ENCODE peak calls at places on chromosomes 12 and 14, in five cellular contexts. One of them, this sample, is unnamed.

GRCh38 chr12:28088566-28089277 is 101.5 kb upstream of the CCDC91 start:
- DNase-seq in IMR-90: no peak
- DNase-seq in SK-N-SH: no peak
- DNase-seq in GM12878: no peak
- DNase-seq in HepG2: no peak
- DNase-seq in this sample: no peak

GRCh38 chr12:29782285-29782820 is 1.4 kb downstream of the TMTC1 start:
- DNase-seq in IMR-90: peak; percentile 71
- DNase-seq in SK-N-SH: no peak
- DNase-seq in GM12878: no peak
- DNase-seq in HepG2: no peak
- DNase-seq in this sample: no peak

GRCh38 chr14:51398898-51399297 is 158.9 kb downstream of the TMX1 start:
- DNase-seq in IMR-90: peak; percentile 97
- DNase-seq in SK-N-SH: no peak
- DNase-seq in GM12878: no peak
- DNase-seq in HepG2: no peak
- DNase-seq in this sample: no peak

GRCh38 chr14:76942288-76942778 is 86.2 kb downstream of the IRF2BPL start:
- DNase-seq in IMR-90: no peak
- DNase-seq in SK-N-SH: no peak
- DNase-seq in GM12878: peak; percentile 72
- DNase-seq in HepG2: no peak
- DNase-seq in this sample: no peak

GRCh38 chr12:30965613-30965985 is 39.1 kb downstream of the TSPAN11 start:
- DNase-seq in IMR-90: no peak
- DNase-seq in SK-N-SH: no peak
- DNase-seq in GM12878: no peak
- DNase-seq in HepG2: peak; percentile 41
- DNase-seq in this sample: no peak

GRCh38 chr12:43292699-43293098 is 259.3 kb downstream of the ADAMTS20 start:
- DNase-seq in IMR-90: peak; percentile 79
- DNase-seq in SK-N-SH: no peak
- DNase-seq in GM12878: no peak
- DNase-seq in HepG2: no peak
- DNase-seq in this sample: no peak

GRCh38 chr14:24418492-24418873 is 11.0 kb downstream of the CBLN3 start:
- DNase-seq in IMR-90: no peak
- DNase-seq in SK-N-SH: no peak
- DNase-seq in GM12878: no peak
- DNase-seq in HepG2: no peak
- DNase-seq in this sample: no peak

GRCh38 chr12:80490329-80490728 is 46.3 kb downstream of the PTPRQ start:
- DNase-seq in IMR-90: no peak
- DNase-seq in SK-N-SH: no peak
- DNase-seq in GM12878: no peak
- DNase-seq in HepG2: no peak
- DNase-seq in this sample: no peak

GRCh38 chr14:98949506-98950135 is 322.4 kb downstream of the BCL11B start:
- DNase-seq in IMR-90: no peak
- DNase-seq in SK-N-SH: no peak
- DNase-seq in GM12878: no peak
- DNase-seq in HepG2: no peak
- DNase-seq in this sample: no peak

GRCh38 chr12:91577586-91578539 is 395.2 kb upstream of the DCN start:
- DNase-seq in IMR-90: peak; percentile 35
- DNase-seq in SK-N-SH: peak; percentile 16
- DNase-seq in GM12878: no peak
- DNase-seq in HepG2: no peak
- DNase-seq in this sample: no peak

GRCh38 chr12:121524196-121524930 is 56.5 kb downstream of the KDM2B start:
- DNase-seq in IMR-90: no peak
- DNase-seq in SK-N-SH: no peak
- DNase-seq in GM12878: no peak
- DNase-seq in HepG2: no peak
- DNase-seq in this sample: no peak

GRCh38 chr12:9925746-9926393 is 6.3 kb downstream of the CLEC2A start:
- DNase-seq in IMR-90: peak; percentile 41
- DNase-seq in SK-N-SH: peak; percentile 7
- DNase-seq in GM12878: no peak
- DNase-seq in HepG2: peak; percentile 9
- DNase-seq in this sample: no peak

GRCh38 chr12:79331870-79332269 is 358.9 kb downstream of the PAWR start:
- DNase-seq in IMR-90: peak; percentile 26
- DNase-seq in SK-N-SH: no peak
- DNase-seq in GM12878: no peak
- DNase-seq in HepG2: no peak
- DNase-seq in this sample: no peak

GRCh38 chr14:105269405-105269804 is 21.1 kb downstream of the BTBD6 start:
- DNase-seq in IMR-90: no peak
- DNase-seq in SK-N-SH: no peak
- DNase-seq in GM12878: no peak
- DNase-seq in HepG2: no peak
- DNase-seq in this sample: no peak

GRCh38 chr12:46124848-46125619 is 134.7 kb upstream of the SCAF11 start:
- DNase-seq in IMR-90: peak; percentile 87
- DNase-seq in SK-N-SH: peak; percentile 39
- DNase-seq in GM12878: no peak
- DNase-seq in HepG2: peak; percentile 59
- DNase-seq in this sample: peak; percentile 62

GRCh38 chr12:121000530-121000929 is 15.8 kb downstream of the C12orf43 start:
- DNase-seq in IMR-90: no peak
- DNase-seq in SK-N-SH: no peak
- DNase-seq in GM12878: no peak
- DNase-seq in HepG2: no peak
- DNase-seq in this sample: no peak

GRCh38 chr12:29023436-29024076 is 125.5 kb upstream of the FAR2 start:
- DNase-seq in IMR-90: no peak
- DNase-seq in SK-N-SH: no peak
- DNase-seq in GM12878: no peak
- DNase-seq in HepG2: no peak
- DNase-seq in this sample: no peak

GRCh38 chr14:95222151-95222631 is 64.9 kb upstream of the DICER1 start:
- DNase-seq in IMR-90: peak; percentile 38
- DNase-seq in SK-N-SH: no peak
- DNase-seq in GM12878: no peak
- DNase-seq in HepG2: peak; percentile 6
- DNase-seq in this sample: no peak

GRCh38 chr12:31226639-31227038 is 99.3 kb downstream of the SINHCAF start:
- DNase-seq in IMR-90: no peak
- DNase-seq in SK-N-SH: peak; percentile 76
- DNase-seq in GM12878: no peak
- DNase-seq in HepG2: no peak
- DNase-seq in this sample: no peak

GRCh38 chr12:112977641-112978040 is 678 bp upstream of the OAS2 start:
- DNase-seq in IMR-90: no peak
- DNase-seq in SK-N-SH: no peak
- DNase-seq in GM12878: no peak
- DNase-seq in HepG2: no peak
- DNase-seq in this sample: no peak

GRCh38 chr12:102781117-102781516 is 135.9 kb downstream of the PAH start:
- DNase-seq in IMR-90: no peak
- DNase-seq in SK-N-SH: no peak
- DNase-seq in GM12878: no peak
- DNase-seq in HepG2: no peak
- DNase-seq in this sample: no peak

GRCh38 chr12:112112423-112113132 is 4.0 kb upstream of the NAA25 start:
- DNase-seq in IMR-90: no peak
- DNase-seq in SK-N-SH: no peak
- DNase-seq in GM12878: no peak
- DNase-seq in HepG2: no peak
- DNase-seq in this sample: no peak

GRCh38 chr12:12891646-12892355 is 439 bp downstream of the GPRC5A start:
- DNase-seq in IMR-90: no peak
- DNase-seq in SK-N-SH: no peak
- DNase-seq in GM12878: no peak
- DNase-seq in HepG2: no peak
- DNase-seq in this sample: no peak

GRCh38 chr12:26832817-26833691 is at the start of gene ITPR2:
- DNase-seq in IMR-90: peak; percentile 78
- DNase-seq in SK-N-SH: peak; percentile 100
- DNase-seq in GM12878: peak; percentile 60
- DNase-seq in HepG2: peak; percentile 88
- DNase-seq in this sample: peak; percentile 99

GRCh38 chr12:110688446-110689001 is 391 bp downstream of the HVCN1 start:
- DNase-seq in IMR-90: no peak
- DNase-seq in SK-N-SH: no peak
- DNase-seq in GM12878: no peak
- DNase-seq in HepG2: no peak
- DNase-seq in this sample: peak; percentile 4

GRCh38 chr14:22164616-22165015 is 424.4 kb downstream of the DAD1 start:
- DNase-seq in IMR-90: no peak
- DNase-seq in SK-N-SH: no peak
- DNase-seq in GM12878: no peak
- DNase-seq in HepG2: no peak
- DNase-seq in this sample: no peak

GRCh38 chr12:12723147-12723680 is 6.0 kb downstream of the CDKN1B start:
- DNase-seq in IMR-90: peak; percentile 37
- DNase-seq in SK-N-SH: no peak
- DNase-seq in GM12878: no peak
- DNase-seq in HepG2: no peak
- DNase-seq in this sample: no peak

GRCh38 chr12:131101703-131102492 is 148.2 kb downstream of the ADGRD1 start:
- DNase-seq in IMR-90: no peak
- DNase-seq in SK-N-SH: no peak
- DNase-seq in GM12878: peak; percentile 71
- DNase-seq in HepG2: no peak
- DNase-seq in this sample: no peak

GRCh38 chr12:131103614-131104463 is 150.1 kb downstream of the ADGRD1 start:
- DNase-seq in IMR-90: no peak
- DNase-seq in SK-N-SH: no peak
- DNase-seq in GM12878: no peak
- DNase-seq in HepG2: no peak
- DNase-seq in this sample: no peak

GRCh38 chr12:131101006-131101405 is 147.3 kb downstream of the ADGRD1 start:
- DNase-seq in IMR-90: no peak
- DNase-seq in SK-N-SH: no peak
- DNase-seq in GM12878: no peak
- DNase-seq in HepG2: no peak
- DNase-seq in this sample: no peak

GRCh38 chr12:131102991-131103609 is 149.4 kb downstream of the ADGRD1 start:
- DNase-seq in IMR-90: no peak
- DNase-seq in SK-N-SH: no peak
- DNase-seq in GM12878: no peak
- DNase-seq in HepG2: no peak
- DNase-seq in this sample: no peak

GRCh38 chr12:131102493-131102931 is 148.8 kb downstream of the ADGRD1 start:
- DNase-seq in IMR-90: no peak
- DNase-seq in SK-N-SH: no peak
- DNase-seq in GM12878: no peak
- DNase-seq in HepG2: no peak
- DNase-seq in this sample: no peak
- TF ChIP-seq MXI1 in IMR-90: no peak
- TF ChIP-seq MXI1 in SK-N-SH: no peak
- TF ChIP-seq MXI1 in GM12878: no peak
- TF ChIP-seq MXI1 in HepG2: no peak
- TF ChIP-seq MXI1 in this sample: no peak

DNA sequence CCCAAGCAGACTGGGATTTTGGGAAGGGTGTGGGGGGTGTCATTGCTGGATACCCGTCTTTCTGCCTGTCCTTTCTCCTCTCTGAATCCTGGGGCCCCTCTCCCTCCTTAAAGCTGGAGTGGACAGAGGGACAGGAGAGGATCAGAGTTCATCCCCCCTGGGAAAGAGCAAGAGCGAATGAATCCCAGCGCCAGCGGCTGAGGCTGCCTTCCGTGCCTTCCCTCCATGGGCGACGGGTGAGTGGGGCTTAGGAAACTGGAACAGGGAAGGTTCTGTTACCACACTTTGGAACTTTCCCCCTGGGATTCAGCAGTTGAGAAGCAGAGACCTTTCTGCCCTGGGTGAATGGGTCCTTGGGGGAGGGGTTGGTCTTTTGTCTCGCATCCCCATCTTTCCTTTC is 16.2 kb upstream of the RIN3 start:
- DNase-seq in IMR-90: no peak
- DNase-seq in SK-N-SH: no peak
- DNase-seq in GM12878: no peak
- DNase-seq in HepG2: no peak
- DNase-seq in this sample: no peak
- TF ChIP-seq MXI1 in IMR-90: no peak
- TF ChIP-seq MXI1 in SK-N-SH: no peak
- TF ChIP-seq MXI1 in GM12878: no peak
- TF ChIP-seq MXI1 in HepG2: no peak
- TF ChIP-seq MXI1 in this sample: no peak

GRCh38 chr12:21962236-21962635 is 21.0 kb upstream of the ABCC9 start:
- DNase-seq in IMR-90: peak; percentile 79
- DNase-seq in SK-N-SH: no peak
- DNase-seq in GM12878: no peak
- DNase-seq in HepG2: no peak
- DNase-seq in this sample: no peak
- TF ChIP-seq MXI1 in IMR-90: no peak
- TF ChIP-seq MXI1 in SK-N-SH: no peak
- TF ChIP-seq MXI1 in GM12878: no peak
- TF ChIP-seq MXI1 in HepG2: no peak
- TF ChIP-seq MXI1 in this sample: no peak

GRCh38 chr14:93997082-93997481 is at the start of gene CCDC197:
- DNase-seq in IMR-90: peak; percentile 28
- DNase-seq in SK-N-SH: no peak
- DNase-seq in GM12878: no peak
- DNase-seq in HepG2: no peak
- DNase-seq in this sample: no peak

GRCh38 chr14:93993382-93993781 is 3.7 kb upstream of the CCDC197 start:
- DNase-seq in IMR-90: no peak
- DNase-seq in SK-N-SH: no peak
- DNase-seq in GM12878: no peak
- DNase-seq in HepG2: no peak
- DNase-seq in this sample: no peak

GRCh38 chr14:93996130-93996695 is 888 bp upstream of the CCDC197 start:
- DNase-seq in IMR-90: no peak
- DNase-seq in SK-N-SH: no peak
- DNase-seq in GM12878: no peak
- DNase-seq in HepG2: no peak
- DNase-seq in this sample: no peak

GRCh38 chr14:93997933-93998870 is 1.1 kb downstream of the CCDC197 start:
- DNase-seq in IMR-90: no peak
- DNase-seq in SK-N-SH: no peak
- DNase-seq in GM12878: no peak
- DNase-seq in HepG2: no peak
- DNase-seq in this sample: no peak

DNA sequence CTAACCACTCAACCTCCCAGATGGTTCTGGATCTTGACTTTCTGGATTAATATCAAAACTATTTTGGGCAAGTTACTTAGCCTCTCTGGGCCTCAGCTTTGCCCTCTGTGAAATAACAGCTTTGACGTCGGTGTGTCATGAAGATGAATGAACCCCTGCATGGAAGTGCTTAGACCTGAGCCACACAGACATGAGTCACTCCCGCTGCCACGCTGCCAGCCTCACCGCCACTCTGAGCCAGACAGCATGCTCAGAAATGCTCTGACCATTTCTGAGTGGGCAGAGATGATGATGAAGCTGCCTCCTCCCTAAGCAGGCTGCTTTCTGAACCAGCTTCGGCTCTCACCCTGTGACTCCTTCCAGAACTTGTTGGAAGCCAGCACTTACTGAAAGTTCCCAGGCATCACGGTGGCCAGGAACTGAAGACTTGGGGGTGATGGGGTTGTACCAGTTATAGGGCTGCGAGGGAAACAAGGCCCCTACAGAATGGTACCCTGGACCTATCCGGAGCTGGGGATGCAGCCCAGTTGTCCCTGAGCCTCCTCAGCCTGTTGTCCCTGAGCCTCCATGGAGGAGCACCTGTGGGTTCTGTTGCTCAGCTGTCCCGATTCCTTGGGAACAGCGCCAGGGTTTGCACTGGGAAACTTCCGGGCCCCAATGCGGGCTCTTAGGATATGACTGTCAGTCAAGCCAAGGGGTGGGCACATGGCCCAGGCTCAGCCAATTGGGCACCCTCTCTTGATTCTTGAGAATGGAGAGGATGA is 2.0 kb upstream of the CCDC197 start:
- DNase-seq in IMR-90: peak; percentile 88
- DNase-seq in SK-N-SH: no peak
- DNase-seq in GM12878: no peak
- DNase-seq in HepG2: no peak
- DNase-seq in this sample: no peak
- TF ChIP-seq MXI1 in IMR-90: peak; percentile 49
- TF ChIP-seq MXI1 in SK-N-SH: no peak
- TF ChIP-seq MXI1 in GM12878: no peak
- TF ChIP-seq MXI1 in HepG2: no peak
- TF ChIP-seq MXI1 in this sample: no peak

This sample was measured in K562.